ENCODE peak calls at places on chromosome 2, in nine cellular contexts. One of them, this sample, is unnamed.

GRCh38 chr2:26300234-26300641 is 45.7 kb upstream of the SELENOI start:
- DNase-seq in GM06990: no peak
- DNase-seq in sigmoid colon: no peak
- DNase-seq in astrocyte of the spinal cord: peak
- DNase-seq in fibroblast of lung: peak
- DNase-seq in right cardiac atrium: peak
- DNase-seq in body of pancreas: peak
- DNase-seq in astrocyte: peak
- DNase-seq in foreskin fibroblast: peak
- DNase-seq in this sample: no peak

GRCh38 chr2:185531721-185532120 is 206.9 kb upstream of the FSIP2 start:
- DNase-seq in GM06990: no peak
- DNase-seq in sigmoid colon: no peak
- DNase-seq in astrocyte of the spinal cord: no peak
- DNase-seq in fibroblast of lung: peak
- DNase-seq in right cardiac atrium: no peak
- DNase-seq in body of pancreas: no peak
- DNase-seq in astrocyte: no peak
- DNase-seq in foreskin fibroblast: no peak
- DNase-seq in this sample: no peak

GRCh38 chr2:189500456-189501160 is 59.3 kb downstream of the WDR75 start:
- DNase-seq in GM06990: no peak
- DNase-seq in sigmoid colon: no peak
- DNase-seq in astrocyte of the spinal cord: no peak
- DNase-seq in fibroblast of lung: no peak
- DNase-seq in right cardiac atrium: no peak
- DNase-seq in body of pancreas: no peak
- DNase-seq in astrocyte: no peak
- DNase-seq in foreskin fibroblast: no peak
- DNase-seq in this sample: no peak

GRCh38 chr2:234985608-234986115 is 33.8 kb downstream of the SH3BP4 start:
- DNase-seq in GM06990: no peak
- DNase-seq in sigmoid colon: no peak
- DNase-seq in astrocyte of the spinal cord: no peak
- DNase-seq in fibroblast of lung: no peak
- DNase-seq in right cardiac atrium: no peak
- DNase-seq in body of pancreas: no peak
- DNase-seq in astrocyte: no peak
- DNase-seq in foreskin fibroblast: no peak
- DNase-seq in this sample: no peak

GRCh38 chr2:162968306-162968705 is 129.7 kb upstream of the KCNH7 start:
- DNase-seq in GM06990: no peak
- DNase-seq in sigmoid colon: no peak
- DNase-seq in astrocyte of the spinal cord: no peak
- DNase-seq in fibroblast of lung: no peak
- DNase-seq in right cardiac atrium: no peak
- DNase-seq in body of pancreas: no peak
- DNase-seq in astrocyte: no peak
- DNase-seq in foreskin fibroblast: no peak
- DNase-seq in this sample: no peak

GRCh38 chr2:64770781-64771334 is 117.1 kb upstream of the SERTAD2 start:
- DNase-seq in GM06990: no peak
- DNase-seq in sigmoid colon: peak
- DNase-seq in astrocyte of the spinal cord: peak
- DNase-seq in fibroblast of lung: peak
- DNase-seq in right cardiac atrium: peak
- DNase-seq in body of pancreas: no peak
- DNase-seq in astrocyte: peak
- DNase-seq in foreskin fibroblast: peak
- DNase-seq in this sample: peak

GRCh38 chr2:134359367-134360081 is 105.7 kb downstream of the MGAT5 start:
- DNase-seq in GM06990: no peak
- DNase-seq in sigmoid colon: peak
- DNase-seq in astrocyte of the spinal cord: no peak
- DNase-seq in fibroblast of lung: peak
- DNase-seq in right cardiac atrium: no peak
- DNase-seq in body of pancreas: no peak
- DNase-seq in astrocyte: peak
- DNase-seq in foreskin fibroblast: no peak
- DNase-seq in this sample: no peak

GRCh38 chr2:154673694-154674093 is 24.8 kb upstream of the KCNJ3 start:
- DNase-seq in GM06990: no peak
- DNase-seq in sigmoid colon: no peak
- DNase-seq in astrocyte of the spinal cord: no peak
- DNase-seq in fibroblast of lung: no peak
- DNase-seq in right cardiac atrium: no peak
- DNase-seq in body of pancreas: no peak
- DNase-seq in astrocyte: no peak
- DNase-seq in foreskin fibroblast: no peak
- DNase-seq in this sample: no peak

GRCh38 chr2:112121682-112122254 is 16.4 kb upstream of the FBLN7 start:
- DNase-seq in GM06990: peak
- DNase-seq in sigmoid colon: no peak
- DNase-seq in astrocyte of the spinal cord: peak
- DNase-seq in fibroblast of lung: peak
- DNase-seq in right cardiac atrium: no peak
- DNase-seq in body of pancreas: peak
- DNase-seq in astrocyte: peak
- DNase-seq in foreskin fibroblast: peak
- DNase-seq in this sample: peak

GRCh38 chr2:128598862-128599441 is 280.3 kb upstream of the HS6ST1 start:
- DNase-seq in GM06990: no peak
- DNase-seq in sigmoid colon: no peak
- DNase-seq in astrocyte of the spinal cord: no peak
- DNase-seq in fibroblast of lung: no peak
- DNase-seq in right cardiac atrium: no peak
- DNase-seq in body of pancreas: no peak
- DNase-seq in astrocyte: no peak
- DNase-seq in foreskin fibroblast: no peak
- DNase-seq in this sample: no peak

GRCh38 chr2:100812141-100812540 is 7.8 kb upstream of the NPAS2 start:
- DNase-seq in GM06990: no peak
- DNase-seq in sigmoid colon: no peak
- DNase-seq in astrocyte of the spinal cord: no peak
- DNase-seq in fibroblast of lung: no peak
- DNase-seq in right cardiac atrium: no peak
- DNase-seq in body of pancreas: no peak
- DNase-seq in astrocyte: no peak
- DNase-seq in foreskin fibroblast: no peak
- DNase-seq in this sample: no peak

GRCh38 chr2:192155521-192156118 is 39.1 kb downstream of the TMEFF2 start:
- DNase-seq in GM06990: no peak
- DNase-seq in sigmoid colon: no peak
- DNase-seq in astrocyte of the spinal cord: no peak
- DNase-seq in fibroblast of lung: no peak
- DNase-seq in right cardiac atrium: no peak
- DNase-seq in body of pancreas: no peak
- DNase-seq in astrocyte: no peak
- DNase-seq in foreskin fibroblast: no peak
- DNase-seq in this sample: peak

GRCh38 chr2:5926896-5927512 is 234.8 kb downstream of the SOX11 start:
- DNase-seq in GM06990: no peak
- DNase-seq in sigmoid colon: no peak
- DNase-seq in astrocyte of the spinal cord: no peak
- DNase-seq in fibroblast of lung: peak
- DNase-seq in right cardiac atrium: no peak
- DNase-seq in body of pancreas: no peak
- DNase-seq in astrocyte: peak
- DNase-seq in foreskin fibroblast: no peak
- DNase-seq in this sample: no peak

GRCh38 chr2:230908595-230909191 is 16.3 kb downstream of the GPR55 start:
- DNase-seq in GM06990: no peak
- DNase-seq in sigmoid colon: peak
- DNase-seq in astrocyte of the spinal cord: peak
- DNase-seq in fibroblast of lung: peak
- DNase-seq in right cardiac atrium: no peak
- DNase-seq in body of pancreas: no peak
- DNase-seq in astrocyte: peak
- DNase-seq in foreskin fibroblast: peak
- DNase-seq in this sample: peak

GRCh38 chr2:205698556-205699282 is 16.4 kb downstream of the NRP2 start:
- DNase-seq in GM06990: no peak
- DNase-seq in sigmoid colon: no peak
- DNase-seq in astrocyte of the spinal cord: no peak
- DNase-seq in fibroblast of lung: peak
- DNase-seq in right cardiac atrium: no peak
- DNase-seq in body of pancreas: no peak
- DNase-seq in astrocyte: peak
- DNase-seq in foreskin fibroblast: no peak
- DNase-seq in this sample: no peak

GRCh38 chr2:197897944-197898678 is 93.7 kb downstream of the PLCL1 start:
- DNase-seq in GM06990: no peak
- DNase-seq in sigmoid colon: no peak
- DNase-seq in astrocyte of the spinal cord: no peak
- DNase-seq in fibroblast of lung: no peak
- DNase-seq in right cardiac atrium: no peak
- DNase-seq in body of pancreas: no peak
- DNase-seq in astrocyte: no peak
- DNase-seq in foreskin fibroblast: no peak
- DNase-seq in this sample: no peak

GRCh38 chr2:111632661-111633060 is 251.3 kb downstream of the ANAPC1 start:
- DNase-seq in GM06990: no peak
- DNase-seq in sigmoid colon: no peak
- DNase-seq in astrocyte of the spinal cord: no peak
- DNase-seq in fibroblast of lung: no peak
- DNase-seq in right cardiac atrium: no peak
- DNase-seq in body of pancreas: no peak
- DNase-seq in astrocyte: no peak
- DNase-seq in foreskin fibroblast: peak
- DNase-seq in this sample: no peak

GRCh38 chr2:218732052-218732760 is 21.6 kb downstream of the TTLL4 start:
- DNase-seq in GM06990: no peak
- DNase-seq in sigmoid colon: no peak
- DNase-seq in astrocyte of the spinal cord: no peak
- DNase-seq in fibroblast of lung: no peak
- DNase-seq in right cardiac atrium: no peak
- DNase-seq in body of pancreas: no peak
- DNase-seq in astrocyte: no peak
- DNase-seq in foreskin fibroblast: no peak
- DNase-seq in this sample: no peak
- H3K4me3 ChIP-seq in GM06990: no peak
- H3K4me3 ChIP-seq in sigmoid colon: no peak
- H3K4me3 ChIP-seq in astrocyte of the spinal cord: no peak
- H3K4me3 ChIP-seq in fibroblast of lung: no peak
- H3K4me3 ChIP-seq in right cardiac atrium: no peak
- H3K4me3 ChIP-seq in body of pancreas: no peak
- H3K4me3 ChIP-seq in astrocyte: no peak
- H3K4me3 ChIP-seq in foreskin fibroblast: no peak
- H3K4me3 ChIP-seq in this sample: no peak

GRCh38 chr2:16012626-16013501 is 72.5 kb downstream of the MYCN start:
- DNase-seq in GM06990: no peak
- DNase-seq in sigmoid colon: no peak
- DNase-seq in astrocyte of the spinal cord: no peak
- DNase-seq in fibroblast of lung: no peak
- DNase-seq in right cardiac atrium: no peak
- DNase-seq in body of pancreas: no peak
- DNase-seq in astrocyte: no peak
- DNase-seq in foreskin fibroblast: no peak
- DNase-seq in this sample: no peak
- H3K4me3 ChIP-seq in GM06990: no peak
- H3K4me3 ChIP-seq in sigmoid colon: no peak
- H3K4me3 ChIP-seq in astrocyte of the spinal cord: no peak
- H3K4me3 ChIP-seq in fibroblast of lung: no peak
- H3K4me3 ChIP-seq in right cardiac atrium: no peak
- H3K4me3 ChIP-seq in body of pancreas: no peak
- H3K4me3 ChIP-seq in astrocyte: no peak
- H3K4me3 ChIP-seq in foreskin fibroblast: no peak
- H3K4me3 ChIP-seq in this sample: no peak

GRCh38 chr2:24075259-24075658 is 867 bp downstream of the SF3B6 start:
- DNase-seq in GM06990: no peak
- DNase-seq in sigmoid colon: no peak
- DNase-seq in astrocyte of the spinal cord: no peak
- DNase-seq in fibroblast of lung: no peak
- DNase-seq in right cardiac atrium: no peak
- DNase-seq in body of pancreas: no peak
- DNase-seq in astrocyte: no peak
- DNase-seq in foreskin fibroblast: no peak
- DNase-seq in this sample: no peak
- H3K4me3 ChIP-seq in GM06990: peak
- H3K4me3 ChIP-seq in sigmoid colon: peak
- H3K4me3 ChIP-seq in astrocyte of the spinal cord: peak
- H3K4me3 ChIP-seq in fibroblast of lung: peak
- H3K4me3 ChIP-seq in right cardiac atrium: peak
- H3K4me3 ChIP-seq in body of pancreas: peak
- H3K4me3 ChIP-seq in astrocyte: peak
- H3K4me3 ChIP-seq in foreskin fibroblast: peak
- H3K4me3 ChIP-seq in this sample: peak

GRCh38 chr2:12824304-12824761 is 107.6 kb downstream of the TRIB2 start:
- DNase-seq in GM06990: no peak
- DNase-seq in sigmoid colon: no peak
- DNase-seq in astrocyte of the spinal cord: peak
- DNase-seq in fibroblast of lung: peak
- DNase-seq in right cardiac atrium: peak
- DNase-seq in body of pancreas: no peak
- DNase-seq in astrocyte: peak
- DNase-seq in foreskin fibroblast: peak
- DNase-seq in this sample: no peak
- H3K4me3 ChIP-seq in GM06990: no peak
- H3K4me3 ChIP-seq in sigmoid colon: no peak
- H3K4me3 ChIP-seq in astrocyte of the spinal cord: no peak
- H3K4me3 ChIP-seq in fibroblast of lung: no peak
- H3K4me3 ChIP-seq in right cardiac atrium: no peak
- H3K4me3 ChIP-seq in body of pancreas: no peak
- H3K4me3 ChIP-seq in astrocyte: no peak
- H3K4me3 ChIP-seq in foreskin fibroblast: no peak
- H3K4me3 ChIP-seq in this sample: no peak

DNA sequence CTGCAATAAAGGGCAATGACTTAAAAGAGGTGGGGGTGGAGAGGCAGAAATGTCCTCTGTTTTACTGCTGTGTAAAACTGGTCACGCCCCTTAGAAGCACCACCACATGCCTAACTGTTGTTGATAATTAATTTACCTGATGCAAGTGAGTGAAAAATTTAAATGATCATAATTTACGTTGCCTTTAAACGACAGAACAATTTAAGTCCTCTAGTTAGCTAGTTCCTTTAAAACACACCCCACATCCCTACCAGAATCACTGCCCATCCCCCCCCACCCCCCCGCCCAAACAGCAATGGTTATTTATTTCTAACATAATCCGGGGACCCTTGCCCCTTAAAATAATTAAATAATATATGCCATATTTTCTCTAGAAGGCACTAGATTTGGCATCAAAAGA is 657 bp upstream of the PPIG start:
- DNase-seq in GM06990: no peak
- DNase-seq in sigmoid colon: no peak
- DNase-seq in astrocyte of the spinal cord: no peak
- DNase-seq in fibroblast of lung: no peak
- DNase-seq in right cardiac atrium: no peak
- DNase-seq in body of pancreas: no peak
- DNase-seq in astrocyte: no peak
- DNase-seq in foreskin fibroblast: no peak
- DNase-seq in this sample: no peak
- H3K4me3 ChIP-seq in GM06990: no peak
- H3K4me3 ChIP-seq in sigmoid colon: no peak
- H3K4me3 ChIP-seq in astrocyte of the spinal cord: no peak
- H3K4me3 ChIP-seq in fibroblast of lung: no peak
- H3K4me3 ChIP-seq in right cardiac atrium: peak
- H3K4me3 ChIP-seq in body of pancreas: no peak
- H3K4me3 ChIP-seq in astrocyte: no peak
- H3K4me3 ChIP-seq in foreskin fibroblast: no peak
- H3K4me3 ChIP-seq in this sample: no peak

GRCh38 chr2:209864716-209865295 is 93.2 kb downstream of the UNC80 start:
- DNase-seq in GM06990: no peak
- DNase-seq in sigmoid colon: no peak
- DNase-seq in astrocyte of the spinal cord: no peak
- DNase-seq in fibroblast of lung: no peak
- DNase-seq in right cardiac atrium: no peak
- DNase-seq in body of pancreas: no peak
- DNase-seq in astrocyte: no peak
- DNase-seq in foreskin fibroblast: no peak
- DNase-seq in this sample: no peak
- H3K4me3 ChIP-seq in GM06990: no peak
- H3K4me3 ChIP-seq in sigmoid colon: no peak
- H3K4me3 ChIP-seq in astrocyte of the spinal cord: no peak
- H3K4me3 ChIP-seq in fibroblast of lung: no peak
- H3K4me3 ChIP-seq in right cardiac atrium: no peak
- H3K4me3 ChIP-seq in body of pancreas: no peak
- H3K4me3 ChIP-seq in astrocyte: no peak
- H3K4me3 ChIP-seq in foreskin fibroblast: no peak
- H3K4me3 ChIP-seq in this sample: no peak

This sample was measured in skeletal muscle cell.